ENCODE peak calls at places on chromosomes 5 and 9, in seven cellular contexts. H, F, Z, M, V, J and S are unnamed samples. For H3K4me1, the result is how much of the 10 kb centered on the place peaks cover.

GRCh38 chr9:35096035-35096849 is at the start of gene PIGO:
- DNase-seq in M (peak), V (peak), F (peak), J (peak), Z (peak), H (peak), S (peak)

GRCh38 chr9:13165956-13166355 is 113.5 kb downstream of the MPDZ start:
- DNase-seq in V (no peak), F (no peak), H (no peak), Z (no peak), M (no peak), J (no peak), S (no peak)

GRCh38 chr5:135461752-135462151 is 9.6 kb upstream of the TIFAB start:
- DNase-seq in M (no peak), Z (no peak), H (no peak), V (no peak), J (no peak), F (no peak), S (no peak)

GRCh38 chr9:98971168-98971914 is 27.6 kb downstream of the COL15A1 start:
- DNase-seq in F (no peak), H (no peak), V (no peak), M (peak), Z (no peak), J (no peak), S (no peak)

GRCh38 chr5:65020492-65020891 is 251.8 kb downstream of the CWC27 start:
- DNase-seq in J (no peak), M (peak), F (no peak), Z (no peak), H (no peak), V (no peak), S (no peak)

GRCh38 chr5:86679529-86679928 is 61.8 kb downstream of the COX7C start:
- DNase-seq in H (no peak), M (peak), V (no peak), Z (no peak), J (no peak), F (peak), S (peak)

GRCh38 chr9:109245300-109245897 is 75.5 kb downstream of the EPB41L4B start:
- DNase-seq in Z (peak), F (no peak), J (no peak), M (no peak), H (no peak), V (no peak), S (no peak)

GRCh38 chr9:138024131-138024530 is 146.5 kb downstream of the CACNA1B start:
- DNase-seq in F (no peak), J (peak), M (no peak), V (no peak), Z (no peak), H (no peak), S (no peak)

GRCh38 chr5:116380615-116381014 is 194.0 kb downstream of the SEMA6A start:
- DNase-seq in H (no peak), M (no peak), J (no peak), Z (no peak), F (no peak), V (no peak), S (no peak)

GRCh38 chr5:29230526-29231050 is 1962.9 kb upstream of the CDH6 start:
- DNase-seq in M (no peak), F (no peak), H (no peak), V (no peak), J (no peak), Z (no peak), S (no peak)

DNA sequence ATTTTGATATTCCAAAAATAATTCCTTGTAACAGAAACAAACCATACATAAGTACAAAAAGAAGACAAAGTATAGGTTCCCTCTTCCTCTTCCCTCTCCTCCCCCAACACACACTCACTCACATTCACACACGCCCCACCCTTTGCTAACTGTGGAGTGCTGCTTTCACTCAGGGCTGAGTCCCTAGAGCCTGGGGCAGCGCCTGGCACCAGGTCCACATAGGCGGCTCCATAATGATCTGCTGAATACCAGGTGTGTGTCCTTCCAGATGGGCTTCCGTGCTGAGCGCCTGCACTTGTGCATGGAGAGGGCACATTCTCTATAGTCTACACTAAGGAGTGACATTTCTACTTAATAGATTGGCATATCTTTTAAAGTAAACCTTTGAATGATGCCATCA is 3.7 kb downstream of the SEMA4D start:
- DNase-seq in J (no peak), M (no peak), F (no peak), Z (no peak), V (no peak), H (no peak), S (peak)
- H3K4me1 ChIP-seq in J (under half), M (under half), F (under half), Z (under half), V (half or more), H (half or more), S (half or more)

DNA sequence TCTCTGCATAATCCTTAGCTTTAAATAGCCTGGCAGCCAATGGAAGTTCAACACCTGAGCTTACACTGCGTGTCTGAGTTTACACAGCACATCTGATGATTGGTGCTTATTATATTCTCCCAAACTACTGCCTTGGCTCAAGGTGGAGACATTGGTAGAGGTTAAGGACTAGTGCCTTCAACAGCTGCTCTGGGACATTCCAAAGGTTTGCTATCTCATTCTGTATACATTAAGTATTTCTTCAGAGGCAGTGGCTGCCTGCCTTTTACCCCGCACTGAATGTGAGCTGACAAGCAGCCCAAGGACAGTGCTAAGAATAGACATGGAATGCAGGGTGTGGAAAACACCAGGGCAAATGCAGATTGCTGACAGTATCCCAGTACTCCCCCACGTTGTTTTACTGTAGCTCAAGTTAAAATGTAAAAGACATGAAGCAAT is 1.6 kb downstream of the HSPB3 start:
- DNase-seq in V (no peak), M (peak), H (no peak), J (no peak), Z (peak), F (no peak), S (no peak)
- H3K27ac ChIP-seq in V (no peak), M (peak), H (no peak), J (no peak), Z (peak), F (no peak), S (no peak)

DNA sequence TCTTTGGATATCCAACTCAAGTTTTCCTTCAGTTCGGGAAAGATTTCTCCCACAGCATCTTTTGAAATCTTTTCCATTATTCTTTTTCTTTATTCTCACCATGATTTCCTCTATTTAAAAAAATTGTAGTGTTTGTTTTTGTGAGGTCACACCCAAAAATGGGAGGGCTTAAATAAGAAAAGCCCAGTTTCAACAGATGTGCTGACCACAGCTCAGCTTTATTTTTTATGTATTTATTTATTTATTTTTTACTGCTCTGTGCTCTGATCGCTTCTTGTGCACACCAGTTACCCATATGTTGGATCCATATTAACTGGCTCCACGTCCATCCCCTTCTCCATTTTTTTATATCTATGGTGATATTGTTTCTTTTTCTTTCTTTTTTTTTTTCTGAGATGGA is 20.3 kb downstream of the GFPT2 start:
- DNase-seq in J (no peak), Z (no peak), M (no peak), F (no peak), V (no peak), H (no peak), S (no peak)
- H3K4me1 ChIP-seq in J (under half), Z (under half), M (under half), F (under half), V (under half), H (under half), S (under half)

GRCh38 chr5:127648997-127649550 is at the start of gene CTXN3:
- DNase-seq in H (no peak), V (no peak), F (no peak), J (no peak), Z (no peak), M (no peak), S (no peak)

GRCh38 chr5:127645300-127645726 is 3.6 kb upstream of the CTXN3 start:
- DNase-seq in F (no peak), H (no peak), Z (no peak), M (no peak), J (no peak), V (no peak), S (no peak)

GRCh38 chr5:127650649-127651048 is 1.8 kb downstream of the CTXN3 start:
- DNase-seq in M (peak), V (no peak), Z (no peak), J (no peak), F (no peak), H (no peak), S (no peak)

GRCh38 chr5:127650022-127650421 is 1.1 kb downstream of the CTXN3 start:
- DNase-seq in H (no peak), Z (no peak), V (no peak), J (no peak), F (no peak), M (no peak), S (no peak)

DNA sequence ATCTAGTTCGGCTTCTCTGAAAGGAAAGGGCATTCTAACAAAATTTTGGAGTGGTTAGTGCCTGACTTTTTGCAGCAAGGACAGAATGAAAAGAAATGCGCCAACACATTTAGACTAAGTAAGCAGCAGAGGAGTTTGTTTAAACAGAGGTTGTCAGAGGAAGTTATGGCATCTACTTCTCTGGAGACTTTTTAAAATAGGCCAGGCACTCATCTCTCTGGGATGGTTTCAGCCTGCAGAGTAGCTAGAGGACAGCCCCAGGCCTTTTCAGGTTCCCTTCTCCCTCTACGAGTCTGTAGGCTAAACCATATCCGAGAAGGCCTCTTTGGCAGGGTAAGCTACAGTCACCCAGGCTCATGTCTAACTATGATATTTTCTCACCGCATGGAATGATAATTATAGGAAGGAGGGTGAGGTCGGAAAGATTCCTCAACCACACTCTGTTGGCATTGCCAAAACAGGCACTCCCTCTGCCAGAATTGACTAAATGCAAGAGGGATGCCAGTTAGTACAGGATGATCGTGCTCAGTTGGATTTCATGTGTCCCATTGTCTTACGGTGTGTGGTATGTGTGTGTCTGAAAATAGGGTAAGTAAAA is 1.4 kb upstream of the CTXN3 start:
- DNase-seq in M (no peak), Z (no peak), F (no peak), J (no peak), H (no peak), V (no peak), S (no peak)
- H3K27ac ChIP-seq in M (no peak), Z (peak), F (no peak), J (no peak), H (no peak), V (no peak), S (no peak)

DNA sequence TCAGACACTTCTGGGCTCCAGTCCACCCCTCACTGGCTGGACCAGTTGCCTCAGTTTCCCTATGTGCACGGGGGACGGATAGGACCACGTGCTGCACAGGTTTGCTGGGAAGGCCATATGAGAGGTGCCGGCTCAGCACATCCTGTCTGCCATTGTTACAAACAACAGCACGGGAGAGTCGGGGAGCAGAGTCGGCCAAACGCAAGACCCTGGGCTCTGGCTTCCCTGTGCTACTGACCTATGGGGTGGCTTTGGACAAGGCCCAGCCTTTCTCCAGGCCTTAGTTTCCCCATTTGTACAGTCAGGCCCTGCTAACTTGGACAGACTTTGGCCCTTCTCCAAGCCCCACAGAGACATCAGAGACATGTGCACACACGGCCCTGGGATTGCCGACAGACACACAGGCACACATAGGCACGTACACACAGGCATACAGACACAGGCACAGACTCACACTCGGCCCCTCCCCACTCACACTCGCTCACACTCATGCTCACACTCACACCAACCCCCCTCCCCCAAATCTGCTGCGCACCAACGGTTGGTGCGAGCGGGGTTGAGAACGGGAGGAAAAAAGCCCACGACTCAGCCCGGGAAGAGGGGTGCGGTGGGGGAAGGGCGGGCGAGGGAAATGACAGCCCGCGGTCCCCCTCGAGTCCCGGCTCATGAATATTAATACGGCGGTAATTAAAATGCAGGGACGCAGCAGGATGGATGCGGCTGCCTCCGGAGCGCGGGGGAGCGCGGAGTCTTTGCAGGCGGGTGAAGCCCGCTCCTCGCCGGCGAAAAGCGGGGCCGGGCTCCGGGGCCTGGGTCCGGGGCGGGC is 133.0 kb downstream of the C9orf50 start:
- DNase-seq in J (no peak), H (no peak), V (no peak), M (peak), Z (no peak), F (no peak), S (peak)
- H3K4me1 ChIP-seq in J (half or more), H (half or more), V (half or more), M (half or more), Z (half or more), F (under half), S (half or more)

DNA sequence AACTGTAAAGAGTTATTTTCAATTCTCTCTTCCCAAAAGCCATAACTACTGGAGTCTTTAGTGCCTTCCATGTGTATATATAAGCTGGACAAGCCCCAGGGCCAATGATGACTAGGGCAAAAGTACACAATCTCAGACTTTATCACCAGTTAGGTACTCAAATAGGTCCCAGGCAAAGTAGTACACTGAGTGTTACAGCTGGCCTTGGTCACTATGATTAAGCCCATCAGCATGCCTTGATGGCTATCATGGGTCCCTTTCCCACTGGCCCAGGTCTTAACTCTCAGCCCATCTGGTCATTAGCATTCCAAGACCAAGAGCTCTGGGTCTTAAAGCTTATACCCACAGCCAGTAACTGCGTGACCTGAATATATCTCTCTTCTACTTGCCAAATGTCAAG is 62.5 kb downstream of the NR6A1 start:
- DNase-seq in Z (no peak), J (no peak), F (no peak), H (no peak), V (no peak), M (peak), S (no peak)
- H3K27ac ChIP-seq in Z (no peak), J (no peak), F (no peak), H (no peak), V (no peak), M (no peak), S (no peak)

DNA sequence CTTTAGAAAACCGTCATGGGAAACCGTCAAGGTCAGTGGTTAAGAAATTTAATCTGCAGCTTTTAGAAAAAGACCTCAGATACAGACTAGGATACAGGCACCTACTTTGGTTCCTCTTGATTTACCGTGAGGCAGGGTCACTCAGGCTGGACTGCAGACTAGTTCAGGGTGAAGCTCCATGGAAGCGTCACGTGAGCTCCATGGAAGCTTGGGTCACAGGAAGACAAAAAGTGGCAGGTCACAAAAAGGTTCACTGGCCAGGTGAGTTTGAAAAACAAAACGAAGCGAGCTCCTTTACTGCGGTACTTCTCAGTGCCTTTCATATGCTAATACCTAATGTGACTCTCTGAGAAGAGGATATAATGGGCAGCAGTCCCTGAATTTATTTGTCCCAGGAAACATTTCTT is 43.0 kb downstream of the PRRC2B start:
- DNase-seq in H (no peak), M (no peak), Z (no peak), J (no peak), F (no peak), V (no peak), S (no peak)
- H3K4me1 ChIP-seq in H (under half), M (under half), Z (under half), J (under half), F (under half), V (under half), S (under half)

GRCh38 chr5:38557309-38557710 is 864 bp upstream of the LIFR start:
- DNase-seq in H (no peak), M (no peak), J (no peak), V (no peak), F (no peak), Z (no peak), S (no peak)
- H3K27ac ChIP-seq in H (no peak), M (peak), J (peak), V (no peak), F (no peak), Z (peak), S (no peak)

GRCh38 chr9:134381262-134381661 is 55.0 kb downstream of the RXRA start:
- DNase-seq in H (no peak), M (no peak), Z (no peak), F (no peak), V (no peak), J (no peak), S (no peak)
- H3K4me1 ChIP-seq in H (under half), M (under half), Z (half or more), F (under half), V (under half), J (half or more), S (under half)